ENCODE peak calls at places on chromosomes 5 and 9, in four cellular contexts. H is A549, Y is GM13976, U is BE2C. W is an unnamed sample.

GRCh38 chr5:106094128-106094726 is 1576.5 kb downstream of the EFNA5 start:
- DNase-seq in H (no peak), U (peak; percentile 94), Y (no peak), W (no peak)

GRCh38 chr9:450561-450960 is 235.9 kb downstream of the DOCK8 start:
- DNase-seq in Y (no peak), H (no peak), U (no peak), W (no peak)

GRCh38 chr5:53109041-53109435 is 519 bp downstream of the MOCS2 start:
- DNase-seq in U (no peak), Y (no peak), H (no peak), W (peak; percentile 16)

GRCh38 chr5:152568101-152568500 is 163.0 kb upstream of the NMUR2 start:
- DNase-seq in H (no peak), Y (no peak), U (no peak), W (no peak)

GRCh38 chr9:129574911-129575574 is 45.9 kb downstream of the C9orf50 start:
- DNase-seq in Y (no peak), H (no peak), U (no peak), W (no peak)

GRCh38 chr9:98796364-98797101 is at the start of gene ANKS6:
- DNase-seq in Y (peak; percentile 94), U (peak; percentile 89), H (peak; percentile 87), W (peak; percentile 93)

GRCh38 chr5:37834542-37835399 is 5.1 kb downstream of the GDNF start:
- DNase-seq in U (peak; percentile 41), H (no peak), Y (no peak), W (peak; percentile 32)

GRCh38 chr9:94018628-94019027 is 63.5 kb upstream of the BARX1 start:
- DNase-seq in H (no peak), Y (no peak), U (no peak), W (no peak)

GRCh38 chr5:6567835-6568234 is 65.0 kb downstream of the NSUN2 start:
- DNase-seq in Y (no peak), U (no peak), H (no peak), W (no peak)

GRCh38 chr5:60668715-60669304 is 31.2 kb downstream of the DEPDC1B start:
- DNase-seq in U (no peak), Y (peak; percentile 37), H (peak; percentile 15), W (peak; percentile 28)

GRCh38 chr5:68648944-68649874 is 433.7 kb downstream of the PIK3R1 start:
- DNase-seq in U (no peak), H (no peak), Y (no peak), W (no peak)

GRCh38 chr9:111726949-111727348 is 65.5 kb downstream of the GNG10 start:
- DNase-seq in Y (peak; percentile 15), U (no peak), H (no peak), W (peak; percentile 11)

GRCh38 chr5:53997736-53998627 is 312.4 kb downstream of the ARL15 start:
- DNase-seq in Y (no peak), H (no peak), U (no peak), W (no peak)

GRCh38 chr5:6820851-6821479 is 107.7 kb downstream of the TENT4A start:
- DNase-seq in H (peak; percentile 46), U (peak; percentile 68), Y (peak; percentile 67), W (peak; percentile 68)

GRCh38 chr5:72412283-72413055 is 92.3 kb downstream of the PTCD2 start:
- DNase-seq in U (no peak), H (no peak), Y (no peak), W (no peak)

GRCh38 chr9:131449276-131449675 is 53.4 kb upstream of the POMT1 start:
- DNase-seq in H (no peak), U (no peak), Y (no peak), W (no peak)

DNA sequence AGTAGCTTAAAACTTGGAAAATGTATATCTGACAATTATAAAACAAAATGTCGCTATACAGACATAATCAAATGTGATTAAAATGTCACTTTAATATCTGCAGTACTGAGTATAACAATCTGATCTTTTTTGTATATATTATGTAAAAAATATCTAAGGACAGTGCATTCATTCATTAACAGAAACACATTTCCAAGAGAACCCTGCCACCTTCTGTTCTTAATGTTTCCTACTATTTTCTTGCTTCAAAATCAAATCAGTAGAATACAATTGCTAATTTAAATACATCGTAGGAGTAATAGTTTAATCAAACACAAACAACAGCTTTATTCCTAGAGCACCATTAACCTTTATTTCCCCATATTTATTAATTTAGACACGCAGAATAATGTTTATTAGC is 142.6 kb upstream of the ST8SIA4 start:
- DNase-seq in Y (peak; percentile 27), H (no peak), U (no peak), W (peak; percentile 27)
- TF ChIP-seq CTCF in Y (peak; percentile 8), H (no peak), U (no peak), W (peak; percentile 38)

DNA sequence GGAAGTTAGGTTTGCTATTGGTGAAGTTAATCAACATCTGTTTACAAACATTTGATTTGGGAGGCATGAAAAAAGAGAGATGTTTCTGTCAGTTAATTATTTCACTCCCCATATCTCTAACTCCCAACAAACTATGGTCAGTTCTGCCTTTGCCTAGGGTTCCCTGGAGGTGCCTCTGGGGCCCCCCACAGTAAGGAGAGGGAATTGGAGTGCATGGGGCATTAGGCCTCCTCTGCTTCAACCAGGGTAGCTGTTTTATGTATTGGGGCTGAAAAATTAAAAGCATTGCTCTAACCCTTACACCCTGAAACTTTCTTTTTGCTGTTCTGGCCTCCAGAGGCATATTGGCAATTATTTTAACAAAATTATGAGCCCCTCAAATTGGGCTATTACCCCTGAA is 32.3 kb downstream of the RUSC2 start:
- DNase-seq in U (no peak), H (no peak), Y (no peak), W (no peak)
- TF ChIP-seq CTCF in U (no peak), H (no peak), Y (no peak), W (no peak)

GRCh38 chr9:73565833-73566465 is 414.3 kb downstream of the ANXA1 start:
- DNase-seq in H (no peak), U (no peak), Y (no peak), W (no peak)
- TF ChIP-seq CTCF in H (peak; percentile 43), U (no peak), Y (peak; percentile 35), W (peak; percentile 50)

GRCh38 chr5:76528547-76529334 is 94.5 kb downstream of the F2RL2 start:
- DNase-seq in U (no peak), Y (no peak), H (no peak), W (no peak)
- TF ChIP-seq CTCF in U (no peak), Y (no peak), H (no peak), W (no peak)

DNA sequence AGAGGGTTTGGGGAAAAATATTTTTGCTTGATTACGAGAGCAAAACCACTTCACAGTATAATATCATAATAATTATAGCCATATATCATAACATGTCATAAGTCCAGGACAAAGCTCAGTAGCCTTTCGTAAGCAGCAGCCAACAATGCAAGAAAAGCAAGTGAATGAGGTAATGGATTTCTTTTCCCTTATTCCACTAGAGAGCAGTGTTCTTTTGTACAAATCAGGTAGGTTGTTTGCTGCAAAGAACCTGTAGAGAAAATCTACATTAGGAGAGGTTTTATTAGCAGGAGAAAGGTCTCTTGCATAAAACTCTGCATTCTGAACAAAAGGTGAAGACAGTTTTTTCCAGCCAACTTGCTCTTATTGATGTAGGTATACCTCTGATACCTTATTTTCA is 1033.4 kb downstream of the TLE4 start:
- DNase-seq in U (no peak), H (peak; percentile 1), Y (no peak), W (no peak)
- TF ChIP-seq CTCF in U (peak; percentile 62), H (peak; percentile 42), Y (no peak), W (no peak)

DNA sequence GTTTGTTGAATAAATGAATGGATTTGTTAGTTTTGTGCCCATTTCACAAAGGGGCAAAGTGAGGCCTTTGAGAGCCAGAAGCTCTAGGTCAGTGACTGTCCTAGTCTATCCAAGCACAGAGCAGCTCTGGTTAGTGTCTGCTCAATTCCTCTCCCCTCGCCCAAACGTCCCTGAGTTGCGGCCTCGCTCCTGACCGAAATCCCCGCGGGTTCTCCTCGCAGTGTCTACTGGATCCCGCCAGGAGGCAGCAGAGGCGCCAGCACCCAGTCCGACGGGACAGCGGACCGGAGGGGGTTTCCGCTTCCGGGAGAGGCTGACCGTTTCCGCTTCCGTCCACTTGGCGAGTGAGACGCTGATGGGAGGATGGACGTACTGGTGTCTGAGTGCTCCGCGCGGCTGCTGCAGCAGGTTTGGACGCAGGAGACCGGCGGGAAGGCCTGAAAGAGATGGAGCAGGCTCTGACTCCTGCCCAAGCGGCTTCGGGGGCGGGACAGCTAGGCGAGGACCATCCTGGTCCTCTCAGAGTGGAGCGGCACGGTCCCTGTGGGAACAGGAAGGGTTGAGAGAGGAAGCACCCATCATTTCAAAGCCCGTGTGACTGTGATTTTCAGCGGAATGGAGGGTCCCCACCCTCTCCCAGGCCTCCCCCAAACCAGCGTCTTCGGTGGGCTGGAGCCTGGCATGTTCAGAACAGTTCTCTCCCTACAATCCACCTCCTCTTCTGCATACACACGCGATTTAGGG is at the start of gene RARS1:
- DNase-seq in U (peak; percentile 95), H (peak; percentile 94), Y (peak; percentile 96), W (peak; percentile 90)
- TF ChIP-seq CTCF in U (peak; percentile 95), H (peak; percentile 74), Y (peak; percentile 95), W (peak; percentile 95)

GRCh38 chr5:78813906-78814518 is 165.4 kb upstream of the LHFPL2 start:
- DNase-seq in Y (no peak), U (no peak), H (no peak), W (no peak)
- TF ChIP-seq CTCF in Y (no peak), U (no peak), H (no peak), W (no peak)

GRCh38 chr5:132227485-132228240 is at the start of gene P4HA2:
- DNase-seq in U (peak; percentile 80), H (peak; percentile 78), Y (peak; percentile 96), W (peak; percentile 94)
- TF ChIP-seq CTCF in U (no peak), H (no peak), Y (peak; percentile 1), W (peak; percentile 15)

W was measured in GM13977.